ENCODE peak calls at places on chromosomes 4 and X, in eight cellular contexts. N is uterus, B is endothelial cell, H is thoracic aorta, P is dorsolateral prefrontal cortex, F is fibroblast of pulmonary artery, S is cardiac fibroblast, W is adrenal gland. C is an unnamed sample.

GRCh38 chrX:72477787-72478186 is 94.9 kb downstream of the HDAC8 start:
- DNase-seq in F (no peak), B (no peak), S (peak; percentile 4), H (no peak), W (no peak), P (no peak), N (no peak), C (no peak)

GRCh38 chrX:31461266-31461665 is 389.4 kb upstream of the FTHL17 start:
- DNase-seq in W (no peak), S (no peak), P (no peak), B (no peak), H (no peak), N (no peak), F (no peak), C (no peak)

GRCh38 chr4:17550549-17550948 is 26.4 kb upstream of the LAP3 start:
- DNase-seq in H (no peak), B (no peak), N (no peak), P (no peak), F (no peak), S (no peak), W (no peak), C (no peak)

GRCh38 chr4:42048394-42048793 is 58.1 kb downstream of the SLC30A9 start:
- DNase-seq in B (no peak), W (no peak), S (peak; percentile 57), P (no peak), F (peak; percentile 72), H (no peak), N (no peak), C (peak; percentile 65)

GRCh38 chr4:142365386-142365785 is 480.7 kb downstream of the INPP4B start:
- DNase-seq in B (no peak), H (no peak), S (no peak), P (no peak), N (no peak), W (no peak), F (no peak), C (no peak)

GRCh38 chrX:14899607-14900006 is 26.4 kb downstream of the MOSPD2 start:
- DNase-seq in N (no peak), S (peak; percentile 45), H (no peak), W (no peak), B (no peak), F (peak; percentile 64), P (no peak), C (peak; percentile 32)

GRCh38 chr4:54568184-54568583 is 89.6 kb upstream of the KIT start:
- DNase-seq in P (no peak), N (no peak), S (peak; percentile 50), F (peak; percentile 56), W (peak; percentile 52), H (no peak), B (no peak), C (peak; percentile 55)

GRCh38 chr4:36341936-36342335 is 60.5 kb downstream of the DTHD1 start:
- DNase-seq in F (no peak), S (no peak), W (no peak), N (no peak), P (no peak), H (no peak), B (no peak), C (no peak)

GRCh38 chrX:49995021-49995731 is 72.8 kb downstream of the CLCN5 start:
- DNase-seq in W (no peak), B (no peak), H (no peak), S (peak; percentile 80), N (no peak), F (peak; percentile 82), P (no peak), C (peak; percentile 2)

GRCh38 chr4:40325406-40326019 is 9.6 kb upstream of the CHRNA9 start:
- DNase-seq in N (no peak), H (no peak), W (peak; percentile 66), F (peak; percentile 83), P (no peak), B (peak; percentile 33), S (peak; percentile 80), C (peak; percentile 72)

GRCh38 chrX:46574337-46574940 is 874 bp downstream of the CHST7 start:
- DNase-seq in F (no peak), H (no peak), S (peak; percentile 15), N (no peak), W (no peak), P (no peak), B (peak; percentile 47), C (no peak)

GRCh38 chr4:120007171-120007894 is 59.3 kb downstream of the MAD2L1 start:
- DNase-seq in P (no peak), B (no peak), H (no peak), N (no peak), F (peak; percentile 79), S (peak; percentile 79), W (no peak), C (peak; percentile 67)

GRCh38 chr4:123517971-123518370 is 121.4 kb downstream of the SPRY1 start:
- DNase-seq in W (no peak), S (peak; percentile 34), P (no peak), B (no peak), H (no peak), F (peak; percentile 22), N (no peak), C (no peak)

GRCh38 chrX:10414106-10414824 is 206.1 kb downstream of the MID1 start:
- DNase-seq in F (no peak), S (no peak), H (no peak), N (no peak), P (no peak), B (no peak), W (no peak), C (no peak)

GRCh38 chr4:108683479-108683878 is 33.1 kb downstream of the OSTC start:
- DNase-seq in N (no peak), P (no peak), F (peak; percentile 44), H (no peak), B (no peak), S (peak; percentile 35), W (no peak), C (peak; percentile 53)

GRCh38 chr4:105912633-105913032 is 17.4 kb downstream of the NPNT start:
- DNase-seq in W (no peak), B (no peak), N (no peak), P (no peak), S (no peak), F (no peak), H (no peak), C (no peak)
- TF ChIP-seq CTCF in W (no peak), B (no peak), N (no peak), P (no peak), S (no peak), F (no peak), H (no peak), C (no peak)

DNA sequence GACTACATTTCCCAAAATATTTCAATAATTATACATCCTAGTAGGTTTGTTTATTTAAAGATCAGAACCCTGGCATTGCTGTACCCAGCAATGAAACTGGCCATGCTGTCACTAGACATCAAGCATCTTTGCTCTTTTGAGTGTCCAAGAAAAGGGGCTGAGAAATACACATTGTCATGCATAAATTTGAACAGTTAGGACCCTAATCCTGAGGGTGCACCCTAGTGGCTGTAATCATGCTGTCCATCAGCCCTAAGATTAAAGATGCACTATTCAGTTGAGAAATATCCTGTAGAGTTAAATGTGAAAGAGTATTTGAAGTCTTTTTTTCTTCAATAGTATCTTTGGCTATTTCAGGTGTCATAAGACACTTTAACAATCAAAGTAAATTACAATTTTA is 108.8 kb downstream of the NFKB1 start:
- DNase-seq in B (no peak), H (no peak), F (peak; percentile 37), P (no peak), S (peak; percentile 22), W (no peak), N (no peak), C (no peak)
- TF ChIP-seq CTCF in B (no peak), H (no peak), F (peak; percentile 39), P (peak; percentile 16), S (peak; percentile 41), W (peak; percentile 27), N (no peak), C (peak; percentile 16)

GRCh38 chr4:27930291-27930690 is 1069.7 kb downstream of the STIM2 start:
- DNase-seq in W (no peak), B (no peak), H (no peak), S (no peak), F (no peak), N (no peak), P (no peak), C (no peak)

GRCh38 chr4:27931584-27931983 is 1070.9 kb downstream of the STIM2 start:
- DNase-seq in P (no peak), W (no peak), H (no peak), S (no peak), F (no peak), N (no peak), B (no peak), C (no peak)

GRCh38 chr4:27930976-27931375 is 1070.3 kb downstream of the STIM2 start:
- DNase-seq in H (no peak), B (no peak), N (no peak), P (no peak), F (no peak), S (no peak), W (no peak), C (no peak)

GRCh38 chr4:27929141-27929540 is 1068.5 kb downstream of the STIM2 start:
- DNase-seq in W (no peak), S (no peak), P (no peak), F (no peak), B (no peak), N (no peak), H (no peak), C (no peak)

DNA sequence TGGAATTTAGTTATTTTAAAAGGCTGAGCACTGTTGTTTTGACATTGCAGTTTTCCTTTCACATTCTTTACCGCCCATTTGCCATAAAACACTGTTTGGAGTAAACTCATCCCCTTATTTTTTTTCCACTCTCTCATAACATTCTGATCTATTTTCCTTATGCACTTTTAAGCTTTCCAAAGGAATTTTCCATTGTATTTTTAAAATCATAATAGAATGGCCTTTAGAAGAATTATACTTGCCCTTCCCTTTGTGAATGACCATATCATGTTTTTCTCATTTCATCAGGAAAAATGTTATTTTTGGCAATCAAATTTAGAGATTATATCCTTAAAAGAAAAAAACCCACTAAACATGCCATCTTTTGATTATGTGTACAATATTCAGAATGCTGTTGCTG is 1074.2 kb downstream of the STIM2 start:
- DNase-seq in W (no peak), H (no peak), B (no peak), S (no peak), N (no peak), F (no peak), P (no peak), C (no peak)
- TF ChIP-seq CTCF in W (no peak), H (no peak), B (no peak), S (no peak), N (no peak), F (no peak), P (no peak), C (no peak)

GRCh38 chr4:140237616-140238352 is 83.8 kb upstream of the MAML3 start:
- DNase-seq in S (peak; percentile 98), W (peak; percentile 60), F (peak; percentile 95), B (peak; percentile 57), P (peak; percentile 71), H (peak; percentile 7), N (peak; percentile 76), C (peak; percentile 46)
- TF ChIP-seq CTCF in S (no peak), W (no peak), F (no peak), B (no peak), P (no peak), H (no peak), N (no peak), C (no peak)

DNA sequence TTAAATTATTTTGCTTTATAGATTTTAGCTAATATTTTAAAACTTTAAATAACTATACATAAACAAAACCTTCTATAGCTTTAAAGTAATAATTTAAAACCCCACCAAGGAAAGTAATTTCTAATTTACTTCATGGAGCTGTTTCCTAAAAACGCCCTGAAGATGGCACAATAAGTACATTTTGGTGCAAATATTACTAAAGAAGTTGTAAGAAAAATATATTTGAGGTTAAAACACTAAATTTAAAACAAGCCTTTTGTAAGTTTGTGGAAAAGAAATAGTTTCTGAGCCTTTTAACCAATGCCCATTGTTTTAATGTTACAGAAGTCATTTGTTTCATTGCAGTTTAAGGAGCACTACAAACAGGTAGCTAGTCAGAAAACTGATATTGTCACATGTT is 137.4 kb upstream of the AGA start:
- DNase-seq in P (no peak), H (no peak), N (no peak), W (no peak), B (no peak), S (no peak), F (no peak), C (peak; percentile 18)
- TF ChIP-seq CTCF in P (peak; percentile 20), H (no peak), N (no peak), W (peak; percentile 25), B (no peak), S (no peak), F (no peak), C (peak; percentile 30)